ENCODE peak calls at places on chromosomes 13 and 19, in six cellular contexts. P is stomach, B is SK-N-SH, X is prostate gland, O is spleen, R is breast epithelium. W is an unnamed sample.
A peak's percentile ranks its signal among the peaks of the same experiment; 100 is the strongest.

GRCh38 chr13:100543872-100544602 is 44.6 kb downstream of the GGACT start:
- DNase-seq in R (no peak), O (no peak), B (no peak), P (no peak), X (no peak), W (peak; percentile 14)

GRCh38 chr19:409006-409514 is at the start of gene C2CD4C:
- DNase-seq in X (no peak), R (peak; percentile 48), O (no peak), P (no peak), B (peak; percentile 87), W (peak; percentile 91)

GRCh38 chr19:5001547-5002131 is 32.7 kb downstream of the KDM4B start:
- DNase-seq in P (no peak), R (no peak), B (peak; percentile 69), O (no peak), X (no peak), W (no peak)

GRCh38 chr19:18208098-18208951 is 4.5 kb upstream of the RAB3A start:
- DNase-seq in X (no peak), R (no peak), B (peak; percentile 88), O (peak; percentile 86), P (no peak), W (peak; percentile 35)

GRCh38 chr13:91203430-91203829 is 144.1 kb upstream of the MIR17HG start:
- DNase-seq in O (no peak), P (no peak), B (no peak), X (no peak), R (no peak), W (no peak)

GRCh38 chr19:48658483-48658882 is 12.5 kb upstream of the CA11 start:
- DNase-seq in X (no peak), P (no peak), R (no peak), B (no peak), O (no peak), W (no peak)

GRCh38 chr13:23570099-23570926 is at the start of gene TNFRSF19:
- DNase-seq in O (no peak), R (no peak), P (no peak), B (peak; percentile 80), X (peak; percentile 68), W (no peak)

GRCh38 chr13:33138441-33138840 is 122.2 kb downstream of the KL start:
- DNase-seq in P (no peak), X (no peak), B (no peak), O (no peak), R (no peak), W (no peak)

GRCh38 chr19:33462112-33462726 is 59.4 kb downstream of the PEPD start:
- DNase-seq in X (no peak), R (peak; percentile 40), B (no peak), O (peak; percentile 56), P (no peak), W (peak; percentile 67)

GRCh38 chr19:20247016-20247683 is 80.1 kb downstream of the ZNF486 start:
- DNase-seq in O (no peak), X (peak; percentile 19), B (peak; percentile 62), R (no peak), P (peak; percentile 51), W (no peak)

GRCh38 chr19:13154911-13155471 is 4.8 kb downstream of the IER2 start:
- DNase-seq in R (peak; percentile 96), B (peak; percentile 61), P (peak; percentile 92), X (peak; percentile 91), O (peak; percentile 91), W (peak; percentile 90)

GRCh38 chr19:46944918-46945628 is 74.6 kb upstream of the NPAS1 start:
- DNase-seq in B (peak; percentile 34), P (no peak), O (no peak), X (no peak), R (no peak), W (no peak)

GRCh38 chr19:42079276-42079669 is 3.3 kb downstream of the ZNF574 start:
- DNase-seq in X (no peak), P (no peak), R (no peak), O (no peak), B (no peak), W (no peak)

GRCh38 chr19:42079886-42080763 is 4.2 kb downstream of the ZNF574 start:
- DNase-seq in R (no peak), P (no peak), O (no peak), X (no peak), B (no peak), W (no peak)

GRCh38 chr19:42080764-42081375 is 4.9 kb downstream of the ZNF574 start:
- DNase-seq in X (no peak), R (no peak), O (no peak), P (no peak), B (no peak), W (peak; percentile 67)

GRCh38 chr19:42083537-42083936 is 7.6 kb downstream of the ZNF574 start:
- DNase-seq in B (no peak), X (no peak), O (no peak), R (no peak), P (no peak), W (no peak)

GRCh38 chr19:42081584-42082258 is 5.8 kb downstream of the ZNF574 start:
- DNase-seq in B (peak; percentile 57), O (no peak), X (no peak), P (no peak), R (no peak), W (no peak)
- TF ChIP-seq POLR2AphosphoS5 in B (no peak), O (no peak), X (no peak), P (no peak), R (no peak), W (no peak)

GRCh38 chr19:40279761-40280607 is 5.2 kb downstream of the AKT2 start:
- DNase-seq in P (no peak), R (no peak), X (no peak), O (peak; percentile 77), B (peak; percentile 7), W (no peak)

GRCh38 chr19:40282209-40282580 is 3.0 kb downstream of the AKT2 start:
- DNase-seq in O (peak; percentile 44), P (no peak), R (no peak), B (no peak), X (no peak), W (no peak)

GRCh38 chr19:40279120-40279551 is 6.0 kb downstream of the AKT2 start:
- DNase-seq in B (peak; percentile 15), R (no peak), P (no peak), O (peak; percentile 77), X (no peak), W (no peak)

GRCh38 chr19:40281381-40282208 is 3.5 kb downstream of the AKT2 start:
- DNase-seq in X (no peak), B (no peak), R (no peak), O (peak; percentile 62), P (no peak), W (no peak)

DNA sequence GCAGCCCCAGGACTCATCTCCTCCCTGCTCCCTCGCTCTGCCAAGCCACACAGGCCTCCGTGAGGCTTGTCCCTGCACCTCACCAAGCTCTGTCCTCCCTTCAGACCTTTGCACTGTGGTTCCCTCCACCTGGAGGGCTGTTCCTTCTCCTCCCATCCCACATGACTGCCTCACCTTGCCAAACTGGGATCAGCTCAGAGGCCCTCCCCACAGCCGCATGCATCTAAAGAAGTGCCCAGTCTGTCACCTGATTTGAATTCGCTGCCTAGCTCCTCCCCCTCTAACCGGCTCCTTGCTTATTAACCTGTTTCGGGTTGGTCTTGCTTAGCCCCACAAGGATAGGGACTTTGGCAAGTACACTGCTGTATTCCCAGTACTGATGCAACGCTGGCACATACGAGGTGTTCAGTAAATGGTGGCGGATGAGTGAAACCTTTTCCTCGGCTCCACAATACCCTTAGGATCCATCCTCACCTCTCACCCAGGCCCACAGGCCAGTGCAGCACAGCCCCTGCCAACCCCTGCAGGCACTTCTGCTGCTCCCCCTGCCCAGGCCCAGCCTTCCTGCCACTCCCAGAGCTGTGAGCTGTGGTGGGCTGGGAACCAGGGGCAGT is 4.4 kb downstream of the AKT2 start:
- DNase-seq in P (peak; percentile 70), X (peak; percentile 70), O (peak; percentile 66), B (no peak), R (no peak), W (peak; percentile 75)
- TF ChIP-seq POLR2AphosphoS5 in P (no peak), X (peak; percentile 81), O (no peak), B (no peak), R (no peak), W (no peak)

GRCh38 chr19:11168568-11168967 is 13.0 kb upstream of the SPC24 start:
- DNase-seq in X (no peak), P (no peak), R (no peak), O (no peak), B (no peak), W (no peak)
- TF ChIP-seq POLR2AphosphoS5 in X (no peak), P (no peak), R (no peak), O (no peak), B (no peak), W (no peak)

DNA sequence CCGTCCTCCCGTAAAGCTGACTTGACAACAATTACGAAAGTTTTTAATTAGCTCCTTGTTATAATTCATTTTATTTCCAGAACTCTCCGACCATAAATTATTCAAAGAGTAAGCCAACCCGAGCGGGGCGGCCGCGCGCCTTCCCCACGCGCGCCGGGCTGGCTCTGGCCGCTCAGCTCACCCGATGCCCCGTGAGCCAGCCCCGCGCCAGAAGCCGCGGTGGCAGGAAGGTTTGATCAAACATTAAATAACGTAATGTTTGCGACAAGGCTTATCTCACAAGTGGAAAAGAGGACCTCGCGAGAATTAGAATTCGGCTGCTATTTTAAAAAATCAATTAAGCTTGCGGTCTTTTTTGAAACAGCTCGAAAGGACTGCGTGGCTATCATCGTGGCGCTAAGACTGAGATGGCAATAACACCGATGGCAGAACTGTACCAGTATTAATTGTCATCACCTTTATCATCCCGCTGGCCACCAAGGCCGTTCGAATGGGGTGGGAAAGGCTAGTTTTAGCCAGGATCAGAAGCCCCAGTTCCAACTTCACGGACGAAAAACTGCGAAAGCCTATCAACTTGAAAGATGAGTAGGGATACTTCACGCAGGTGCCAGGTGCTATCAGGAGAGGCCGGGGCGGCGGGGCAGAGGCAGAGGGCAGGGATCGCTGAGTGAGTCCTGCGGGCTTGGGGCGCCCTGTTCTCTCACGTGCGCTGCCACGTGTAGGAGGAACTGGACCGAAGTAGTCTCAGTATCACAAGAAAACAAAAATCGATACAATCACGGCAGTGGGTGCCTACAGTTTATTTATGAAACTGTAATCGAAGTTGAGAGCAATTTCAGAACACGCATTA is 6.4 kb downstream of the POU4F1 start:
- DNase-seq in R (no peak), P (no peak), X (no peak), O (no peak), B (no peak), W (peak; percentile 78)
- TF ChIP-seq POLR2AphosphoS5 in R (no peak), P (no peak), X (no peak), O (no peak), B (no peak), W (no peak)

GRCh38 chr13:108214511-108215383 is 589 bp downstream of the LIG4 start:
- DNase-seq in P (no peak), X (no peak), O (peak; percentile 82), B (peak; percentile 36), R (no peak), W (peak; percentile 49)
- TF ChIP-seq POLR2AphosphoS5 in P (no peak), X (no peak), O (no peak), B (no peak), R (no peak), W (no peak)

GRCh38 chr13:93521307-93521706 is 294.7 kb downstream of the GPC6 start:
- DNase-seq in X (no peak), P (no peak), R (no peak), B (no peak), O (no peak), W (no peak)
- TF ChIP-seq POLR2AphosphoS5 in X (no peak), P (no peak), R (no peak), B (no peak), O (no peak), W (no peak)

GRCh38 chr19:30679789-30680188 is 307.6 kb downstream of the ZNF536 start:
- DNase-seq in B (no peak), P (no peak), R (no peak), X (no peak), O (no peak), W (no peak)
- TF ChIP-seq POLR2AphosphoS5 in B (no peak), P (no peak), R (no peak), X (no peak), O (no peak), W (no peak)